ENCODE peak calls at places on chromosome 20, in ten cellular contexts. One of them, this sample, is unnamed.
A peak's percentile ranks its signal among the peaks of the same experiment; 100 is the strongest.

GRCh38 chr20:50967621-50968020 is 9.0 kb downstream of the MOCS3 start:
- DNase-seq in stimulated activated CD4-positive, alpha-beta T cell treated with anti-CD3 and anti-CD28 coated beads, Interleukin-1b, Interleukin-23, amount 100 ng/mL, for 4 hours: no peak
- DNase-seq in activated T-helper 1 cell treated with Interleukin-2 at 50 U/mL for 16 hours: no peak
- DNase-seq in glomerular endothelial cell: no peak
- DNase-seq in activated effector memory CD4-positive, alpha-beta T cell treated with anti-CD3 and anti-CD28 coated beads, Interleukin-2, amount 50 U/mL, for 16 hours: no peak
- DNase-seq in SW 1271: no peak
- DNase-seq in T-helper 2 cell: no peak
- DNase-seq in fibroblast of pulmonary artery: no peak
- DNase-seq in stimulated activated naive B cell treated with anti-CD40 and anti-IgM and Interleukin-4, amounts not matched to agents 10 μg/mL and 1 μg/mL and 100 μg/mL, for 72 hours: no peak
- DNase-seq in B cell: no peak
- DNase-seq in this sample: no peak

GRCh38 chr20:8777866-8778265 is 291.0 kb upstream of the PLCB4 start:
- DNase-seq in activated T-helper 1 cell treated with Interleukin-2 at 50 U/mL for 16 hours: no peak
- DNase-seq in stimulated activated CD4-positive, alpha-beta T cell treated with anti-CD3 and anti-CD28 coated beads, Interleukin-1b, Interleukin-23, amount 100 ng/mL, for 4 hours: no peak
- DNase-seq in B cell: no peak
- DNase-seq in T-helper 2 cell: no peak
- DNase-seq in fibroblast of pulmonary artery: no peak
- DNase-seq in SW 1271: no peak
- DNase-seq in stimulated activated naive B cell treated with anti-CD40 and anti-IgM and Interleukin-4, amounts not matched to agents 10 μg/mL and 1 μg/mL and 100 μg/mL, for 72 hours: no peak
- DNase-seq in glomerular endothelial cell: no peak
- DNase-seq in activated effector memory CD4-positive, alpha-beta T cell treated with anti-CD3 and anti-CD28 coated beads, Interleukin-2, amount 50 U/mL, for 16 hours: no peak
- DNase-seq in this sample: no peak

GRCh38 chr20:40811660-40812414 is 122.8 kb upstream of the MAFB start:
- DNase-seq in SW 1271: no peak
- DNase-seq in fibroblast of pulmonary artery: no peak
- DNase-seq in glomerular endothelial cell: no peak
- DNase-seq in activated T-helper 1 cell treated with Interleukin-2 at 50 U/mL for 16 hours: no peak
- DNase-seq in stimulated activated CD4-positive, alpha-beta T cell treated with anti-CD3 and anti-CD28 coated beads, Interleukin-1b, Interleukin-23, amount 100 ng/mL, for 4 hours: no peak
- DNase-seq in T-helper 2 cell: no peak
- DNase-seq in activated effector memory CD4-positive, alpha-beta T cell treated with anti-CD3 and anti-CD28 coated beads, Interleukin-2, amount 50 U/mL, for 16 hours: no peak
- DNase-seq in stimulated activated naive B cell treated with anti-CD40 and anti-IgM and Interleukin-4, amounts not matched to agents 10 μg/mL and 1 μg/mL and 100 μg/mL, for 72 hours: no peak
- DNase-seq in B cell: no peak
- DNase-seq in this sample: no peak

GRCh38 chr20:56439784-56440291 is 27.8 kb downstream of the CASS4 start:
- DNase-seq in T-helper 2 cell: no peak
- DNase-seq in activated effector memory CD4-positive, alpha-beta T cell treated with anti-CD3 and anti-CD28 coated beads, Interleukin-2, amount 50 U/mL, for 16 hours: peak; percentile 58
- DNase-seq in activated T-helper 1 cell treated with Interleukin-2 at 50 U/mL for 16 hours: no peak
- DNase-seq in B cell: no peak
- DNase-seq in fibroblast of pulmonary artery: peak; percentile 99
- DNase-seq in stimulated activated naive B cell treated with anti-CD40 and anti-IgM and Interleukin-4, amounts not matched to agents 10 μg/mL and 1 μg/mL and 100 μg/mL, for 72 hours: no peak
- DNase-seq in SW 1271: no peak
- DNase-seq in stimulated activated CD4-positive, alpha-beta T cell treated with anti-CD3 and anti-CD28 coated beads, Interleukin-1b, Interleukin-23, amount 100 ng/mL, for 4 hours: no peak
- DNase-seq in glomerular endothelial cell: no peak
- DNase-seq in this sample: peak; percentile 80

GRCh38 chr20:7346026-7346425 is 578.5 kb downstream of the BMP2 start:
- DNase-seq in activated T-helper 1 cell treated with Interleukin-2 at 50 U/mL for 16 hours: no peak
- DNase-seq in glomerular endothelial cell: no peak
- DNase-seq in SW 1271: no peak
- DNase-seq in stimulated activated CD4-positive, alpha-beta T cell treated with anti-CD3 and anti-CD28 coated beads, Interleukin-1b, Interleukin-23, amount 100 ng/mL, for 4 hours: no peak
- DNase-seq in T-helper 2 cell: no peak
- DNase-seq in stimulated activated naive B cell treated with anti-CD40 and anti-IgM and Interleukin-4, amounts not matched to agents 10 μg/mL and 1 μg/mL and 100 μg/mL, for 72 hours: no peak
- DNase-seq in B cell: no peak
- DNase-seq in fibroblast of pulmonary artery: no peak
- DNase-seq in activated effector memory CD4-positive, alpha-beta T cell treated with anti-CD3 and anti-CD28 coated beads, Interleukin-2, amount 50 U/mL, for 16 hours: no peak
- DNase-seq in this sample: no peak

GRCh38 chr20:51100617-51101016 is 77.7 kb upstream of the KCNG1 start:
- DNase-seq in B cell: no peak
- DNase-seq in fibroblast of pulmonary artery: no peak
- DNase-seq in T-helper 2 cell: no peak
- DNase-seq in stimulated activated naive B cell treated with anti-CD40 and anti-IgM and Interleukin-4, amounts not matched to agents 10 μg/mL and 1 μg/mL and 100 μg/mL, for 72 hours: no peak
- DNase-seq in glomerular endothelial cell: no peak
- DNase-seq in activated effector memory CD4-positive, alpha-beta T cell treated with anti-CD3 and anti-CD28 coated beads, Interleukin-2, amount 50 U/mL, for 16 hours: no peak
- DNase-seq in stimulated activated CD4-positive, alpha-beta T cell treated with anti-CD3 and anti-CD28 coated beads, Interleukin-1b, Interleukin-23, amount 100 ng/mL, for 4 hours: no peak
- DNase-seq in SW 1271: no peak
- DNase-seq in activated T-helper 1 cell treated with Interleukin-2 at 50 U/mL for 16 hours: no peak
- DNase-seq in this sample: no peak

GRCh38 chr20:49677777-49678758 is 35.6 kb downstream of the B4GALT5 start:
- DNase-seq in stimulated activated naive B cell treated with anti-CD40 and anti-IgM and Interleukin-4, amounts not matched to agents 10 μg/mL and 1 μg/mL and 100 μg/mL, for 72 hours: no peak
- DNase-seq in stimulated activated CD4-positive, alpha-beta T cell treated with anti-CD3 and anti-CD28 coated beads, Interleukin-1b, Interleukin-23, amount 100 ng/mL, for 4 hours: no peak
- DNase-seq in T-helper 2 cell: no peak
- DNase-seq in activated effector memory CD4-positive, alpha-beta T cell treated with anti-CD3 and anti-CD28 coated beads, Interleukin-2, amount 50 U/mL, for 16 hours: no peak
- DNase-seq in glomerular endothelial cell: no peak
- DNase-seq in SW 1271: no peak
- DNase-seq in B cell: no peak
- DNase-seq in fibroblast of pulmonary artery: no peak
- DNase-seq in activated T-helper 1 cell treated with Interleukin-2 at 50 U/mL for 16 hours: no peak
- DNase-seq in this sample: no peak

GRCh38 chr20:37649017-37649416 is 44.8 kb upstream of the CTNNBL1 start:
- DNase-seq in stimulated activated naive B cell treated with anti-CD40 and anti-IgM and Interleukin-4, amounts not matched to agents 10 μg/mL and 1 μg/mL and 100 μg/mL, for 72 hours: no peak
- DNase-seq in activated effector memory CD4-positive, alpha-beta T cell treated with anti-CD3 and anti-CD28 coated beads, Interleukin-2, amount 50 U/mL, for 16 hours: no peak
- DNase-seq in glomerular endothelial cell: no peak
- DNase-seq in SW 1271: no peak
- DNase-seq in activated T-helper 1 cell treated with Interleukin-2 at 50 U/mL for 16 hours: no peak
- DNase-seq in B cell: no peak
- DNase-seq in T-helper 2 cell: no peak
- DNase-seq in fibroblast of pulmonary artery: peak; percentile 11
- DNase-seq in stimulated activated CD4-positive, alpha-beta T cell treated with anti-CD3 and anti-CD28 coated beads, Interleukin-1b, Interleukin-23, amount 100 ng/mL, for 4 hours: no peak
- DNase-seq in this sample: no peak

GRCh38 chr20:44720994-44721784 is 6.0 kb downstream of the CCN5 start:
- DNase-seq in stimulated activated naive B cell treated with anti-CD40 and anti-IgM and Interleukin-4, amounts not matched to agents 10 μg/mL and 1 μg/mL and 100 μg/mL, for 72 hours: no peak
- DNase-seq in activated T-helper 1 cell treated with Interleukin-2 at 50 U/mL for 16 hours: no peak
- DNase-seq in B cell: no peak
- DNase-seq in activated effector memory CD4-positive, alpha-beta T cell treated with anti-CD3 and anti-CD28 coated beads, Interleukin-2, amount 50 U/mL, for 16 hours: no peak
- DNase-seq in glomerular endothelial cell: no peak
- DNase-seq in fibroblast of pulmonary artery: peak; percentile 93
- DNase-seq in T-helper 2 cell: no peak
- DNase-seq in SW 1271: no peak
- DNase-seq in stimulated activated CD4-positive, alpha-beta T cell treated with anti-CD3 and anti-CD28 coated beads, Interleukin-1b, Interleukin-23, amount 100 ng/mL, for 4 hours: no peak
- DNase-seq in this sample: no peak

GRCh38 chr20:59314872-59315500 is 14.6 kb downstream of the EDN3 start:
- DNase-seq in activated T-helper 1 cell treated with Interleukin-2 at 50 U/mL for 16 hours: no peak
- DNase-seq in B cell: no peak
- DNase-seq in fibroblast of pulmonary artery: no peak
- DNase-seq in SW 1271: no peak
- DNase-seq in activated effector memory CD4-positive, alpha-beta T cell treated with anti-CD3 and anti-CD28 coated beads, Interleukin-2, amount 50 U/mL, for 16 hours: no peak
- DNase-seq in stimulated activated CD4-positive, alpha-beta T cell treated with anti-CD3 and anti-CD28 coated beads, Interleukin-1b, Interleukin-23, amount 100 ng/mL, for 4 hours: no peak
- DNase-seq in T-helper 2 cell: no peak
- DNase-seq in glomerular endothelial cell: no peak
- DNase-seq in stimulated activated naive B cell treated with anti-CD40 and anti-IgM and Interleukin-4, amounts not matched to agents 10 μg/mL and 1 μg/mL and 100 μg/mL, for 72 hours: no peak
- DNase-seq in this sample: no peak

This sample was measured in Right ventricle myocardium superior.